ENCODE peak calls at places on chromosome 10, in six cellular contexts. A is gastrocnemius medialis, T is AG09309, I is nephron progenitor cell, H is K562, C is glutamatergic neuron. U is an unnamed sample.

GRCh38 chr10:103554488-103555320 is 61.2 kb downstream of the NEURL1 start:
- DNase-seq in I (peak; percentile 81), A (peak; percentile 75), C (peak; percentile 74), T (peak; percentile 21), H (peak; percentile 87), U (peak; percentile 83)

GRCh38 chr10:17747883-17748550 is 4.0 kb upstream of the TMEM236 start:
- DNase-seq in T (no peak), A (no peak), C (no peak), I (no peak), H (no peak), U (no peak)

GRCh38 chr10:89502556-89502955 is 32.8 kb downstream of the SLC16A12 start:
- DNase-seq in H (no peak), T (no peak), I (no peak), A (no peak), C (no peak), U (no peak)

GRCh38 chr10:89845541-89846275 is 144.3 kb downstream of the KIF20B start:
- DNase-seq in I (no peak), C (no peak), A (no peak), H (no peak), T (no peak), U (no peak)

GRCh38 chr10:3095373-3096139 is 28.2 kb downstream of the PFKP start:
- DNase-seq in I (no peak), H (peak; percentile 81), T (peak; percentile 98), A (no peak), C (no peak), U (peak; percentile 80)

GRCh38 chr10:90871279-90871760 is 454 bp upstream of the RPP30 start:
- DNase-seq in H (peak; percentile 69), T (no peak), A (peak; percentile 31), I (peak; percentile 48), C (peak; percentile 61), U (no peak)

GRCh38 chr10:43273543-43273942 is 6.7 kb upstream of the RASGEF1A start:
- DNase-seq in I (no peak), A (no peak), T (no peak), C (no peak), H (no peak), U (no peak)

GRCh38 chr10:110502851-110503301 is 5.2 kb downstream of the DUSP5 start:
- DNase-seq in A (peak; percentile 40), H (no peak), I (no peak), C (no peak), T (peak; percentile 76), U (peak; percentile 91)

GRCh38 chr10:91935886-91936285 is 12.3 kb downstream of the BTAF1 start:
- DNase-seq in A (no peak), H (no peak), T (no peak), C (no peak), I (no peak), U (no peak)

GRCh38 chr10:69806266-69806665 is 4.6 kb downstream of the COL13A1 start:
- DNase-seq in T (no peak), C (no peak), I (no peak), H (no peak), A (no peak), U (no peak)

GRCh38 chr10:121455377-121455776 is 142.9 kb downstream of the FGFR2 start:
- DNase-seq in H (no peak), T (no peak), C (no peak), A (no peak), I (no peak), U (no peak)

GRCh38 chr10:104247513-104248146 is 7.1 kb upstream of the GSTO1 start:
- DNase-seq in T (no peak), A (no peak), C (no peak), I (no peak), H (no peak), U (no peak)

GRCh38 chr10:103592186-103593021 is 98.9 kb downstream of the NEURL1 start:
- DNase-seq in H (peak; percentile 80), C (peak; percentile 79), T (no peak), I (peak; percentile 67), A (peak; percentile 50), U (no peak)

GRCh38 chr10:22712246-22712958 is 2.0 kb downstream of the PIP4K2A start:
- DNase-seq in H (no peak), C (no peak), T (peak; percentile 18), A (no peak), I (no peak), U (no peak)

GRCh38 chr10:117778241-117778640 is 235.7 kb downstream of the EMX2 start:
- DNase-seq in I (no peak), H (no peak), T (no peak), A (no peak), C (no peak), U (no peak)

GRCh38 chr10:131577786-131578471 is 266.4 kb upstream of the TCERG1L start:
- DNase-seq in C (no peak), A (no peak), I (no peak), H (no peak), T (no peak), U (no peak)

GRCh38 chr10:24958701-24959392 is 6.4 kb upstream of the PRTFDC1 start:
- DNase-seq in A (peak; percentile 70), I (no peak), C (no peak), H (peak; percentile 37), T (no peak), U (peak; percentile 82)

GRCh38 chr10:69880301-69881081 is 78.8 kb downstream of the COL13A1 start:
- DNase-seq in H (no peak), A (no peak), C (peak; percentile 69), T (no peak), I (no peak), U (no peak)

GRCh38 chr10:36720931-36721330 is 404.5 kb upstream of the ANKRD30A start:
- DNase-seq in I (no peak), C (no peak), A (no peak), H (no peak), T (no peak), U (no peak)

GRCh38 chr10:50991496-50992355 is 82.6 kb upstream of the PRKG1 start:
- DNase-seq in I (peak; percentile 67), A (peak; percentile 80), C (peak; percentile 34), T (no peak), H (no peak), U (peak; percentile 80)

GRCh38 chr10:49055231-49055850 is 60.0 kb downstream of the VSTM4 start:
- DNase-seq in C (no peak), H (no peak), A (no peak), I (no peak), T (no peak), U (no peak)

GRCh38 chr10:63698815-63699205 is 177.6 kb downstream of the REEP3 start:
- DNase-seq in A (no peak), H (no peak), C (no peak), I (no peak), T (no peak), U (no peak)
- TF ChIP-seq CTCF in A (no peak), H (no peak), C (no peak), I (no peak), T (no peak), U (no peak)

DNA sequence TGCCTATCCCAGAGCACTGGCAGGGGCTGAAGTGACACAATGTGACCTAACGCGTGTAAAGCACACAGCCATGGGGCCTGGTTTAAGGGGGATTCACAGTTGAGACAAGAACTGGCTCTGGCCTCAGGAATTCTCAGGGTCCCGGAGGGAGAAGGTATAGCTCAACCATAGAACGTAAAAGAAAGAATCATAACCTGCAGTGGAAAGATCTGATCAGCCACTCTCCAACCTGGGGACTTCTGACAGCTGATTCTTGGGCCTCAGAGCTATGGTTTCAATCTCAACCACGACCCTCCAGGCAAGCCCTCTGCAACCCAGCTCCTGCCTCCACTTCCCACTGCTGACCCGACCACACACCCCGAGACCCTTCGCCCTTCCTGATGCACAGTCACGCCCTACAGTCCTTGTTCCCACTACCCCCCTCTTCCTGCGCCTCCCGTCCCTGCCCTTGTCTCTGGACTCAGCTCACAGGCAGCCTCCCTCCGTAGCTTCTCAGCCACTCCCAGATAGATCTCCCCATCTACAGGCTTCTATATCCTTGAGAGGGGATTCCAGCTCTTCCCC is 245.2 kb downstream of the BUB3 start:
- DNase-seq in C (no peak), H (no peak), A (no peak), I (no peak), T (no peak), U (no peak)
- TF ChIP-seq CTCF in C (no peak), H (no peak), A (no peak), I (no peak), T (no peak), U (no peak)

GRCh38 chr10:125984346-125984745 is 88.0 kb downstream of the FANK1 start:
- DNase-seq in A (no peak), I (no peak), T (no peak), C (no peak), H (no peak), U (no peak)

GRCh38 chr10:125989791-125990190 is 93.4 kb downstream of the FANK1 start:
- DNase-seq in H (no peak), I (no peak), C (no peak), A (no peak), T (no peak), U (no peak)

GRCh38 chr10:125983161-125983560 is 86.8 kb downstream of the FANK1 start:
- DNase-seq in C (no peak), H (no peak), I (no peak), A (no peak), T (no peak), U (no peak)

GRCh38 chr10:125982256-125982948 is 86.0 kb downstream of the FANK1 start:
- DNase-seq in A (no peak), T (peak; percentile 37), H (no peak), C (peak; percentile 56), I (peak; percentile 21), U (no peak)

DNA sequence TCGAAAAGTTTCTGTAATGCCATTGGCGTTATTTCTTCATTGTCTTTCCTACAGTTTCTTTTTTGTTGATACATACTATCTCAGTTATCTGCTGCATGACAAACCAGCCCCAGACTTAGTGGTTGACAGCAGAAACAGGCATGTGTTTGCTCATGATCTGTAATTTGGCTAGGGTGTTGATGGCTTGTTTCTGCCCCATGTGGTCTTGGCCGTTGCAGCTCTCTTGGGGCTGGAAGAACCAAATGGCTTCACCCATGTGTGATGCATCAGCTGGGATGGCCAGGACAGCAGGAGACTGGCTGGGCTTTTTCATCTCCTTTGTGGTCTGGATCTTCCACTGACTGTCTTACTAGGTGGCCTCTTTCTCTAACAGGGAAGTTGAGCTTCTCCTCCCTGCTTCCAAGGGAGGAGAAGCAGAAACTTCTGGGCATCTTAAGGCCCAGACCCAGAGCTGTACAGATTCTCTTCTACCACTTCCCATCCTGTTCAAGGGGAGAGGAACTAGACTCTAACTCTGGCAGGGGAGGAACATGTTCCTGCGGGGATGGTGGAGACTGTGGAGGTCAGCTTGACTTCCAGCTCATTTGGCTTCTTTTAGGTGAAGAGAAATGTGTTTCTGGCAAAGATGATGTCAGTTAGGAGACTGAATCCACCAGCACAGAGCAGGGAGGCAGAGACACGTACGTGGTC is 89.3 kb downstream of the FANK1 start:
- DNase-seq in I (no peak), A (no peak), H (no peak), T (no peak), C (no peak), U (no peak)
- TF ChIP-seq CTCF in I (no peak), A (no peak), H (no peak), T (no peak), C (no peak), U (no peak)

GRCh38 chr10:71588685-71589084 is 130.9 kb downstream of the C10orf105 start:
- DNase-seq in I (no peak), T (no peak), C (no peak), H (no peak), A (no peak), U (no peak)
- TF ChIP-seq CTCF in I (no peak), T (no peak), C (no peak), H (no peak), A (no peak), U (no peak)

GRCh38 chr10:62610649-62611229 is 193.8 kb upstream of the ADO start:
- DNase-seq in I (peak; percentile 73), H (peak; percentile 56), A (peak; percentile 23), C (peak; percentile 75), T (no peak), U (no peak)
- TF ChIP-seq CTCF in I (peak; percentile 81), H (peak; percentile 71), A (peak; percentile 54), C (peak; percentile 86), T (peak; percentile 90), U (peak; percentile 22)

GRCh38 chr10:78045237-78045636 is 11.6 kb downstream of the RPS24 start:
- DNase-seq in H (no peak), A (no peak), I (no peak), C (no peak), T (no peak), U (no peak)
- TF ChIP-seq CTCF in H (no peak), A (no peak), I (no peak), C (no peak), T (no peak), U (no peak)

U was measured in sigmoid colon.